ENCODE peak calls at places on chromosomes 16 and 17, in nine cellular contexts. P is ascending aorta, W is iris pigment epithelial cell, M is NCI-H1436, T is dermis blood vessel endothelial cell, I is GM23248, H is HT1080, G is omental fat pad, E is T-helper 2 cell. F is an unnamed sample.
A peak's percentile ranks its signal among the peaks of the same experiment; 100 is the strongest.

GRCh38 chr17:29190039-29190438 is 9.8 kb upstream of the MYO18A start:
- DNase-seq in M (no peak), W (no peak), H (no peak), E (no peak), P (no peak), T (no peak), G (no peak), I (no peak), F (no peak)

GRCh38 chr17:76911299-76912007 is 43.2 kb downstream of the MGAT5B start:
- DNase-seq in E (no peak), T (no peak), I (no peak), M (no peak), P (no peak), W (no peak), G (no peak), H (no peak), F (no peak)

GRCh38 chr17:35715416-35715815 is 16.0 kb upstream of the RASL10B start:
- DNase-seq in I (no peak), P (no peak), G (no peak), E (no peak), M (peak; percentile 30), H (no peak), T (no peak), W (no peak), F (no peak)

GRCh38 chr17:43581130-43581529 is 35.0 kb upstream of the ETV4 start:
- DNase-seq in T (no peak), W (no peak), P (no peak), E (no peak), G (no peak), H (no peak), I (no peak), M (no peak), F (no peak)

GRCh38 chr16:56145369-56145768 is 45.9 kb upstream of the GNAO1 start:
- DNase-seq in H (no peak), E (no peak), I (no peak), W (no peak), T (no peak), P (no peak), M (peak; percentile 50), G (no peak), F (no peak)

GRCh38 chr17:82117139-82118090 is 19.4 kb upstream of the FASN start:
- DNase-seq in H (no peak), P (no peak), G (no peak), M (no peak), E (no peak), W (no peak), T (no peak), I (no peak), F (no peak)

GRCh38 chr17:39352511-39352910 is 48.9 kb downstream of the FBXL20 start:
- DNase-seq in I (peak; percentile 30), M (no peak), T (no peak), G (no peak), E (no peak), P (no peak), H (no peak), W (peak; percentile 20), F (no peak)

GRCh38 chr17:36705651-36706436 is 104.5 kb downstream of the MRM1 start:
- DNase-seq in H (peak; percentile 52), E (peak; percentile 60), I (peak; percentile 47), M (peak; percentile 75), W (peak; percentile 38), T (peak; percentile 65), P (no peak), G (no peak), F (no peak)

GRCh38 chr17:60231234-60231633 is 81.5 kb downstream of the CA4 start:
- DNase-seq in I (peak; percentile 62), G (no peak), H (no peak), P (no peak), M (peak; percentile 43), T (peak; percentile 65), W (peak; percentile 55), E (peak; percentile 22), F (no peak)

GRCh38 chr17:55845385-55845784 is 94.5 kb downstream of the PCTP start:
- DNase-seq in E (no peak), G (peak; percentile 23), I (peak; percentile 81), T (peak; percentile 46), P (no peak), M (no peak), H (no peak), W (peak; percentile 36), F (peak; percentile 29)

GRCh38 chr16:69029121-69029520 is 76.3 kb upstream of the HAS3 start:
- DNase-seq in E (no peak), W (no peak), P (no peak), G (no peak), M (no peak), T (no peak), I (no peak), H (no peak), F (no peak)

GRCh38 chr17:40103082-40103741 is 2.8 kb upstream of the NR1D1 start:
- DNase-seq in W (no peak), P (no peak), E (no peak), G (no peak), M (no peak), I (no peak), T (no peak), H (no peak), F (no peak)

F was measured in dorsolateral prefrontal cortex.